ENCODE peak calls at places on chromosomes 4 and X, in four cellular contexts. M, N, T and I are unnamed samples.

GRCh38 chr4:56656346-56656643 is 24.8 kb downstream of the HOPX start:
- DNase-seq in M (no peak), N (no peak), T (no peak), I (peak; percentile 35)

GRCh38 chrX:72621619-72622485 is 49.2 kb upstream of the HDAC8 start:
- DNase-seq in M (no peak), N (no peak), T (peak; percentile 8), I (peak; percentile 45)

GRCh38 chr4:137981277-137981676 is 260.9 kb downstream of the SLC7A11 start:
- DNase-seq in M (no peak), N (no peak), T (peak; percentile 63), I (peak; percentile 37)

GRCh38 chr4:22129454-22130075 is 181.0 kb upstream of the KCNIP4 start:
- DNase-seq in M (peak; percentile 9), N (peak; percentile 53), T (peak; percentile 18), I (peak; percentile 9)

GRCh38 chrX:24619647-24620046 is 27.5 kb downstream of the PCYT1B start:
- DNase-seq in M (no peak), N (no peak), T (no peak), I (peak; percentile 55)

GRCh38 chrX:148947399-148948025 is 447.1 kb downstream of the AFF2 start:
- DNase-seq in M (no peak), N (no peak), T (no peak), I (no peak)

GRCh38 chr4:88743696-88744095 is 46.1 kb upstream of the NAP1L5 start:
- DNase-seq in M (no peak), N (no peak), T (peak; percentile 77), I (peak; percentile 54)

GRCh38 chr4:147456706-147457105 is 24.2 kb upstream of the EDNRA start:
- DNase-seq in M (no peak), N (no peak), T (no peak), I (no peak)

GRCh38 chrX:21487832-21488231 is 113.6 kb downstream of the CNKSR2 start:
- DNase-seq in M (no peak), N (no peak), T (no peak), I (no peak)

GRCh38 chr4:136818811-136819210 is 713.5 kb downstream of the PCDH18 start:
- DNase-seq in M (no peak), N (no peak), T (no peak), I (peak; percentile 28)

GRCh38 chrX:77223046-77223445 is 224.1 kb upstream of the FGF16 start:
- DNase-seq in M (no peak), N (no peak), T (no peak), I (no peak)

GRCh38 chr4:53012738-53013137 is 150.6 kb downstream of the RASL11B start:
- DNase-seq in M (no peak), N (no peak), T (no peak), I (peak; percentile 61)

GRCh38 chrX:18464500-18464899 is 39.1 kb downstream of the CDKL5 start:
- DNase-seq in M (no peak), N (no peak), T (no peak), I (no peak)

GRCh38 chr4:48047421-48047844 is 30.9 kb downstream of the NIPAL1 start:
- DNase-seq in M (no peak), N (no peak), T (no peak), I (no peak)

GRCh38 chr4:25351777-25352421 is 25.2 kb upstream of the ANAPC4 start:
- DNase-seq in M (no peak), N (peak; percentile 23), T (peak; percentile 53), I (peak; percentile 60)

GRCh38 chrX:129843209-129843458 is 552 bp downstream of the ZDHHC9 start:
- DNase-seq in M (no peak), N (no peak), T (no peak), I (no peak)

GRCh38 chr4:148071009-148071408 is 339.1 kb downstream of the ARHGAP10 start:
- DNase-seq in M (no peak), N (no peak), T (no peak), I (no peak)

GRCh38 chr4:149521611-149522010 is 294.0 kb downstream of the IQCM start:
- DNase-seq in M (peak; percentile 2), N (no peak), T (no peak), I (no peak)

GRCh38 chrX:11143931-11144678 is 33.0 kb downstream of the HCCS start:
- DNase-seq in M (peak; percentile 63), N (no peak), T (peak; percentile 85), I (peak; percentile 74)

GRCh38 chrX:156008915-156009314 is 11.4 kb downstream of the IL9R start:
- DNase-seq in M (no peak), N (no peak), T (no peak), I (peak; percentile 12)

GRCh38 chr4:139099366-139099982 is 77.5 kb downstream of the ELF2 start:
- DNase-seq in M (peak; percentile 83), N (no peak), T (peak; percentile 96), I (peak; percentile 84)

GRCh38 chrX:40078489-40079288 is 19.1 kb downstream of the BCOR start:
- DNase-seq in M (no peak), N (no peak), T (no peak), I (no peak)

GRCh38 chr4:86233681-86234080 is 126.2 kb downstream of the MAPK10 start:
- DNase-seq in M (no peak), N (no peak), T (peak; percentile 87), I (no peak)

GRCh38 chr4:7507381-7507780 is 72.7 kb upstream of the PSAPL1 start:
- DNase-seq in M (no peak), N (no peak), T (no peak), I (peak; percentile 11)

GRCh38 chr4:110104661-110105060 is 93.8 kb downstream of the ELOVL6 start:
- DNase-seq in M (no peak), N (no peak), T (no peak), I (peak; percentile 56)

GRCh38 chrX:40035726-40036125 is 62.0 kb downstream of the BCOR start:
- DNase-seq in M (no peak), N (no peak), T (no peak), I (no peak)

GRCh38 chrX:105190252-105190853 is 30.1 kb downstream of the TEX13A start:
- DNase-seq in M (peak; percentile 29), N (no peak), T (peak; percentile 69), I (peak; percentile 32)

GRCh38 chrX:135060697-135061096 is 8.8 kb upstream of the RTL8A start:
- DNase-seq in M (no peak), N (no peak), T (no peak), I (no peak)

GRCh38 chrX:52082578-52082977 is 13.6 kb upstream of the MAGED4B start:
- DNase-seq in M (no peak), N (no peak), T (peak; percentile 54), I (peak; percentile 31)

GRCh38 chr4:7207791-7208231 is 15.5 kb downstream of the SORCS2 start:
- DNase-seq in M (no peak), N (no peak), T (no peak), I (no peak)

GRCh38 chr4:8585721-8586161 is 5.5 kb downstream of the GPR78 start:
- DNase-seq in M (no peak), N (no peak), T (no peak), I (no peak)

GRCh38 chr4:60187428-60187827 is 1012.7 kb upstream of the ADGRL3 start:
- DNase-seq in M (no peak), N (no peak), T (no peak), I (no peak)

GRCh38 chrX:72123471-72124185 is 8.1 kb downstream of the RTL5 start:
- DNase-seq in M (peak; percentile 74), N (no peak), T (no peak), I (peak; percentile 89)

GRCh38 chr4:90127706-90128345 is 632 bp downstream of the CCSER1 start:
- DNase-seq in M (peak; percentile 43), N (no peak), T (peak; percentile 54), I (peak; percentile 8)

GRCh38 chrX:134718329-134719317 is 60.4 kb upstream of the PLAC1 start:
- DNase-seq in M (no peak), N (no peak), T (peak; percentile 93), I (peak; percentile 94)

GRCh38 chr4:173040200-173040599 is 128.4 kb upstream of the GALNT7 start:
- DNase-seq in M (no peak), N (no peak), T (no peak), I (peak; percentile 15)

GRCh38 chr4:54852061-54852460 is 194.3 kb downstream of the KIT start:
- DNase-seq in M (no peak), N (no peak), T (no peak), I (no peak)

GRCh38 chr4:43331226-43332078 is 438.9 kb downstream of the GRXCR1 start:
- DNase-seq in M (no peak), N (no peak), T (no peak), I (peak; percentile 48)

DNA sequence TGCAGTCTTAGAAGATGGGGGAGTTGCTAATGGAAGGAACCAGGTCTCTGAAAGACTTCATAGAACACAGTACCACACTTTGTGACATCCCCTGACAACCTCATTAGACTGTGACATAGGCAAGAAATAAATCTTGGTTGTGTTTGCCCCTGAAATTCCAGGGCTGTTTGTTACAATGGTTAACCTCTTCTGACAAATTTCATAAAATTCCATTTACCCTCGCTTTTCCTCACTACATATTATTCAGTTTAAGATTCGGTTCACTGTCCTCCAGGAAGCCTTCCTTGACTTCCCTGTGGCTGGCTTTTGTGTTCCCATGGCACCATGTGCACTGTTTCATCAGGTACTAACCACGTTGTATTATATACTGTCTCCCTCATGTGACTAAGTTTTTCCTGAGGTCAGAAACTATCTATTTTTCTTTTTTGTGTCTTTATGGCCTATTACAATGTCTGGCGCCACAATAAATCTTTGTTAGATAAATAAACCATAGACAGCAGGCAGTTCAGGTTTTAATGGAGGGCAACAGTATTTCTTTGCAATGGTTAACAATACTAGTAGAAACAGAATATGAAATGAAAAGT is 54.2 kb downstream of the ATXN3L start:
- DNase-seq in M (no peak), N (no peak), T (no peak), I (no peak)
- H3K4me3 ChIP-seq in M (no peak overlapping the region), N (no peak overlapping the region), T (no peak overlapping the region), I (no peak overlapping the region)

GRCh38 chr4:74503580-74503979 is 58.6 kb downstream of the AREG start:
- DNase-seq in M (no peak), N (no peak), T (no peak), I (peak; percentile 76)
- H2BK5ac ChIP-seq in M (no peak overlapping the region), N (no peak overlapping the region), T (no peak overlapping the region), I (no peak overlapping the region)

GRCh38 chrX:109373468-109373867 is 108.4 kb downstream of the GUCY2F start:
- DNase-seq in M (no peak), N (no peak), T (no peak), I (no peak)

GRCh38 chrX:109374276-109374960 is 107.5 kb downstream of the GUCY2F start:
- DNase-seq in M (no peak), N (no peak), T (peak; percentile 41), I (no peak)

GRCh38 chrX:109372716-109373115 is 109.2 kb downstream of the GUCY2F start:
- DNase-seq in M (no peak), N (no peak), T (peak; percentile 29), I (no peak)
- H2BK12ac ChIP-seq in M (no peak overlapping the region), N (no peak overlapping the region), T (no peak overlapping the region), I (no peak overlapping the region)

DNA sequence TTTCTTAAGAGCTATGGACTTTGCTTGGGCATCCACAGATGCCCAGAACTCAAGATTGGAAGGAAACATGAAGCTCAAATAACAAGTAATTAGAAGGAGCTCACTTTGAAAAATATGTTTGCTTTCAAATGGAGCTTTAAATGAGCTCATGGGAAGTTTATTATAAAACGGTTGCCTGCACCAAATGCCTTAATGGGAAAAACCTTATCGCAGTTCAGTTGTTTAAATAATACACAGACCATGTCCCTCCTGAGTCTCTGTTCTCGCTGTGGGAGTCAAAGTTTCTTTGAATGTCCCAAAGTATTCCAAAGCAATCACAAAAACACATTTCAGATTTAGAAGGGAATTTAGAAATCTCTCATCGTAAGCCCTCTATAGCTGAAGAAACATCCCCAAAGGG is 31.6 kb upstream of the STIM2 start:
- DNase-seq in M (no peak), N (no peak), T (no peak), I (no peak)
- H3K4me3 ChIP-seq in M (no peak overlapping the region), N (no peak overlapping the region), T (no peak overlapping the region), I (no peak overlapping the region)

GRCh38 chr4:144654161-144654560 is 8.2 kb downstream of the HHIP start:
- DNase-seq in M (no peak), N (no peak), T (no peak), I (no peak)
- H2BK5ac ChIP-seq in M (no peak overlapping the region), N (no peak overlapping the region), T (no peak overlapping the region), I (no peak overlapping the region)